ENCODE peak calls at places on chromosomes 7 and 10, in six cellular contexts. B is GM13977; F is brain pericyte; D is lung microvascular endothelial cell; J is activated gamma-delta T cell; E is stimulated activated CD4-positive, alpha-beta T cell treated with anti-CD3 and anti-CD28 coated beads, Interleukin-15, amount 100 ng/mL, for 1 hour. R is an unnamed sample.
A peak's percentile ranks its signal among the peaks of the same experiment; 100 is the strongest.

GRCh38 chr10:22630229-22631174 is 83.9 kb downstream of the PIP4K2A start:
- DNase-seq in D (peak; percentile 68), F (no peak), E (no peak), J (no peak), B (peak; percentile 70), R (no peak)

GRCh38 chr7:128383781-128384180 is 22.3 kb upstream of the PRRT4 start:
- DNase-seq in D (no peak), B (no peak), J (no peak), F (no peak), E (no peak), R (no peak)

GRCh38 chr7:105131033-105131656 is 117.1 kb downstream of the KMT2E start:
- DNase-seq in B (peak; percentile 50), J (no peak), F (no peak), E (no peak), D (peak; percentile 11), R (no peak)

GRCh38 chr10:43255644-43256431 is 11.0 kb downstream of the RASGEF1A start:
- DNase-seq in J (no peak), E (no peak), D (peak; percentile 26), B (peak; percentile 80), F (no peak), R (no peak)

GRCh38 chr10:93406367-93407145 is 75.6 kb downstream of the MYOF start:
- DNase-seq in E (no peak), D (peak; percentile 56), B (no peak), F (no peak), J (no peak), R (no peak)

GRCh38 chr10:129933456-129934092 is 30.5 kb downstream of the EBF3 start:
- DNase-seq in E (no peak), D (no peak), F (no peak), B (no peak), J (no peak), R (no peak)

GRCh38 chr10:102146971-102147428 is 5.2 kb upstream of the NOLC1 start:
- DNase-seq in E (no peak), J (no peak), F (no peak), D (no peak), B (no peak), R (no peak)

GRCh38 chr7:84705079-84705478 is 481.8 kb downstream of the SEMA3D start:
- DNase-seq in F (no peak), B (no peak), J (no peak), D (no peak), E (no peak), R (no peak)

GRCh38 chr10:59312247-59312646 is 50.1 kb downstream of the FAM13C start:
- DNase-seq in D (no peak), B (no peak), J (no peak), E (no peak), F (no peak), R (no peak)

GRCh38 chr10:43262043-43262901 is 4.6 kb downstream of the RASGEF1A start:
- DNase-seq in B (no peak), E (no peak), D (no peak), F (no peak), J (no peak), R (no peak)

GRCh38 chr10:3785849-3786290 is 861 bp upstream of the KLF6 start:
- DNase-seq in D (peak; percentile 71), E (no peak), B (peak; percentile 51), J (no peak), F (no peak), R (no peak)

GRCh38 chr7:44673771-44674170 is 67.3 kb downstream of the OGDH start:
- DNase-seq in D (no peak), J (no peak), F (no peak), E (no peak), B (no peak), R (no peak)

GRCh38 chr10:71821909-71822763 is 28.9 kb downstream of the PSAP start:
- DNase-seq in F (no peak), E (no peak), D (no peak), J (no peak), B (no peak), R (no peak)

GRCh38 chr7:42189535-42189934 is 47.5 kb downstream of the GLI3 start:
- DNase-seq in B (no peak), E (no peak), D (peak; percentile 62), J (no peak), F (no peak), R (no peak)

GRCh38 chr7:103637080-103637479 is 191.1 kb upstream of the SLC26A5 start:
- DNase-seq in F (peak; percentile 43), D (peak; percentile 71), E (no peak), B (no peak), J (no peak), R (no peak)

GRCh38 chr10:191703-192518 is 56.7 kb downstream of the ZMYND11 start:
- DNase-seq in D (no peak), B (no peak), F (no peak), J (no peak), E (no peak), R (no peak)

GRCh38 chr10:13706604-13707003 is 119.8 kb downstream of the PRPF18 start:
- DNase-seq in F (no peak), J (no peak), B (no peak), D (peak; percentile 44), E (no peak), R (no peak)

GRCh38 chr7:18846765-18847215 is 270.6 kb downstream of the TWIST1 start:
- DNase-seq in E (no peak), F (no peak), J (no peak), D (no peak), B (no peak), R (no peak)

GRCh38 chr7:48094861-48095293 is 5.8 kb downstream of the UPP1 start:
- DNase-seq in J (no peak), F (no peak), D (no peak), E (no peak), B (no peak), R (no peak)

GRCh38 chr7:74134117-74134539 is 40.0 kb upstream of the EIF4H start:
- DNase-seq in B (no peak), F (no peak), E (no peak), D (no peak), J (no peak), R (no peak)

GRCh38 chr10:18514537-18514936 is 136.8 kb downstream of the NSUN6 start:
- DNase-seq in F (no peak), D (no peak), J (no peak), B (no peak), E (no peak), R (no peak)

GRCh38 chr7:83366629-83367028 is 203.9 kb upstream of the PCLO start:
- DNase-seq in E (no peak), J (no peak), F (no peak), D (no peak), B (no peak), R (no peak)

GRCh38 chr10:84204122-84204521 is 9.8 kb downstream of the CDHR1 start:
- DNase-seq in B (peak; percentile 75), E (no peak), J (no peak), F (no peak), D (peak; percentile 12), R (no peak)

GRCh38 chr7:3835102-3835501 is 534.0 kb downstream of the SDK1 start:
- DNase-seq in J (no peak), D (peak; percentile 8), F (no peak), B (no peak), E (no peak), R (no peak)

GRCh38 chr7:158782638-158783490 is 46.4 kb downstream of the ESYT2 start:
- DNase-seq in E (no peak), B (no peak), J (no peak), F (peak; percentile 32), D (peak; percentile 92), R (no peak)

GRCh38 chr10:104824378-104825006 is 183.4 kb downstream of the SORCS3 start:
- DNase-seq in B (peak; percentile 17), J (no peak), F (no peak), E (no peak), D (peak; percentile 45), R (no peak)

GRCh38 chr7:47335071-47335470 is 246.8 kb downstream of the TNS3 start:
- DNase-seq in E (no peak), D (no peak), F (no peak), J (no peak), B (no peak), R (no peak)

GRCh38 chr10:119341236-119342016 is 134.1 kb downstream of the GRK5 start:
- DNase-seq in F (peak; percentile 74), E (no peak), J (no peak), D (peak; percentile 71), B (peak; percentile 60), R (no peak)